ENCODE peak calls at places on chromosomes 6 and 20, in four cellular contexts. One of them, this sample, is unnamed. For H3K9me3, the result is how much of the 10 kb centered on the place peaks cover.

GRCh38 chr20:61514018-61514755 is 262.1 kb downstream of the CDH4 start:
- DNase-seq in CD4-positive, alpha-beta memory T cell: no peak
- DNase-seq in uterus: no peak
- DNase-seq in SK-N-MC: no peak
- DNase-seq in this sample: no peak

GRCh38 chr6:12890171-12890790 is 173.7 kb downstream of the PHACTR1 start:
- DNase-seq in SK-N-MC: no peak
- DNase-seq in uterus: no peak
- DNase-seq in CD4-positive, alpha-beta memory T cell: no peak
- DNase-seq in this sample: no peak

GRCh38 chr20:21633829-21634228 is 71.6 kb upstream of the PAX1 start:
- DNase-seq in uterus: no peak
- DNase-seq in CD4-positive, alpha-beta memory T cell: no peak
- DNase-seq in SK-N-MC: no peak
- DNase-seq in this sample: no peak

GRCh38 chr20:63628246-63628975 is 1.5 kb upstream of the GMEB2 start:
- DNase-seq in SK-N-MC: peak
- DNase-seq in uterus: peak
- DNase-seq in CD4-positive, alpha-beta memory T cell: peak
- DNase-seq in this sample: no peak

GRCh38 chr20:22904905-22905304 is 130.2 kb upstream of the SSTR4 start:
- DNase-seq in CD4-positive, alpha-beta memory T cell: no peak
- DNase-seq in SK-N-MC: no peak
- DNase-seq in uterus: no peak
- DNase-seq in this sample: no peak

GRCh38 chr20:34709044-34709835 is 5.1 kb downstream of the TP53INP2 start:
- DNase-seq in uterus: peak
- DNase-seq in SK-N-MC: no peak
- DNase-seq in CD4-positive, alpha-beta memory T cell: peak
- DNase-seq in this sample: peak

GRCh38 chr20:50330504-50331313 is 140.1 kb downstream of the CEBPB start:
- DNase-seq in SK-N-MC: no peak
- DNase-seq in uterus: no peak
- DNase-seq in CD4-positive, alpha-beta memory T cell: no peak
- DNase-seq in this sample: no peak

GRCh38 chr6:150676339-150676738 is 76.7 kb downstream of the PLEKHG1 start:
- DNase-seq in CD4-positive, alpha-beta memory T cell: no peak
- DNase-seq in uterus: no peak
- DNase-seq in SK-N-MC: no peak
- DNase-seq in this sample: no peak

GRCh38 chr6:99905209-99906106 is 88.6 kb downstream of the MCHR2 start:
- DNase-seq in uterus: no peak
- DNase-seq in CD4-positive, alpha-beta memory T cell: peak
- DNase-seq in SK-N-MC: peak
- DNase-seq in this sample: no peak

GRCh38 chr6:14871196-14871595 is 374.7 kb upstream of the JARID2 start:
- DNase-seq in CD4-positive, alpha-beta memory T cell: no peak
- DNase-seq in SK-N-MC: no peak
- DNase-seq in uterus: no peak
- DNase-seq in this sample: no peak

GRCh38 chr20:62178316-62179161 is 4.3 kb upstream of the MTG2 start:
- DNase-seq in CD4-positive, alpha-beta memory T cell: no peak
- DNase-seq in SK-N-MC: no peak
- DNase-seq in uterus: no peak
- DNase-seq in this sample: no peak

GRCh38 chr6:132399376-132400074 is 1.8 kb downstream of the MOXD1 start:
- DNase-seq in uterus: no peak
- DNase-seq in SK-N-MC: no peak
- DNase-seq in CD4-positive, alpha-beta memory T cell: no peak
- DNase-seq in this sample: no peak

GRCh38 chr6:61555993-61556392 is 730.0 kb downstream of the KHDRBS2 start:
- DNase-seq in CD4-positive, alpha-beta memory T cell: no peak
- DNase-seq in uterus: no peak
- DNase-seq in SK-N-MC: no peak
- DNase-seq in this sample: no peak
- H3K9me3 ChIP-seq in CD4-positive, alpha-beta memory T cell: under half
- H3K9me3 ChIP-seq in uterus: under half
- H3K9me3 ChIP-seq in SK-N-MC: under half
- H3K9me3 ChIP-seq in this sample: under half

GRCh38 chr20:7210910-7211309 is 443.4 kb downstream of the BMP2 start:
- DNase-seq in uterus: no peak
- DNase-seq in SK-N-MC: no peak
- DNase-seq in CD4-positive, alpha-beta memory T cell: no peak
- DNase-seq in this sample: no peak

DNA sequence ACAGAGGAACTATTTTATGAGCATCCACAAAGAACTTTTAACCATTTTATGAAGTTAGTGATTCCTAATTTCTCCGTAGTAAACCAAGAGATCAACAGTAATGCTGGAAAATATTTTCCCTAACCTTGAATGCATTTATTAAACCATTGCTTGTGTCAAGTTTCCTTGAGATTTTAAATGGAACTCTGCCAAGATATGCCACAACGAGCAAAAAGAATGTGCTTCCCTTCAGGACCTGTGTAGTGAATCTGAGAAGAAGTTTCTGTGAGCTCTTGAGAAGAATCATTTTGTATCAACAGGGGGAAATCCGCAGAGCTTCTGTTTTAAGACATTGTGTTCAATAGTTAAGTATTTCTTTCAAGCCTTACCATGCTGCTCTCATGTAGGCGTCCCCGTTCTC is 439.7 kb downstream of the BMP2 start:
- DNase-seq in SK-N-MC: no peak
- DNase-seq in uterus: no peak
- DNase-seq in CD4-positive, alpha-beta memory T cell: no peak
- DNase-seq in this sample: no peak
- H3K9me3 ChIP-seq in SK-N-MC: under half
- H3K9me3 ChIP-seq in uterus: under half
- H3K9me3 ChIP-seq in CD4-positive, alpha-beta memory T cell: under half
- H3K9me3 ChIP-seq in this sample: under half

GRCh38 chr6:43736844-43737243 is 33.2 kb upstream of the VEGFA start:
- DNase-seq in CD4-positive, alpha-beta memory T cell: no peak
- DNase-seq in SK-N-MC: no peak
- DNase-seq in uterus: no peak
- DNase-seq in this sample: no peak
- H3K9me3 ChIP-seq in CD4-positive, alpha-beta memory T cell: under half
- H3K9me3 ChIP-seq in SK-N-MC: under half
- H3K9me3 ChIP-seq in uterus: under half
- H3K9me3 ChIP-seq in this sample: under half

DNA sequence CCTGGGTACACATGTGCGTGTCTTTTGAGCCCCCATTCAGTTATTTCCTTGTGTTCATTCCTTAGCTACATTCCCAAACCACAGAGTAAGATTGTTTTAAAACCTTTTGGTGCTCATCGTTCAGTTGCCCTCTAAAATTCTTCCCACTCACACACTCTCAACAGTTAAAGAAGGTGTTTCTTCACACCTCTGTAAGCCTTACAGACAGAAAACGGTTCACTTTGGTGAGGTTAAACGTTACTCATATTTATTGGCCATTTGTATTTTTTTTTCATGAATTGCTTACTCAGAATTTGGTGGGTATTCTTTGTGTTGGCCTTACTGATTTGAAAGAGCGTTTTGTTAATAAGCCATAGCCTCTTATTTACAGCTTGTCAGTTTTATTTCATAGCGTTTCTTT is 97.7 kb downstream of the CDYL start:
- DNase-seq in CD4-positive, alpha-beta memory T cell: no peak
- DNase-seq in uterus: no peak
- DNase-seq in SK-N-MC: no peak
- DNase-seq in this sample: no peak
- H3K9me3 ChIP-seq in CD4-positive, alpha-beta memory T cell: under half
- H3K9me3 ChIP-seq in uterus: under half
- H3K9me3 ChIP-seq in SK-N-MC: under half
- H3K9me3 ChIP-seq in this sample: under half

DNA sequence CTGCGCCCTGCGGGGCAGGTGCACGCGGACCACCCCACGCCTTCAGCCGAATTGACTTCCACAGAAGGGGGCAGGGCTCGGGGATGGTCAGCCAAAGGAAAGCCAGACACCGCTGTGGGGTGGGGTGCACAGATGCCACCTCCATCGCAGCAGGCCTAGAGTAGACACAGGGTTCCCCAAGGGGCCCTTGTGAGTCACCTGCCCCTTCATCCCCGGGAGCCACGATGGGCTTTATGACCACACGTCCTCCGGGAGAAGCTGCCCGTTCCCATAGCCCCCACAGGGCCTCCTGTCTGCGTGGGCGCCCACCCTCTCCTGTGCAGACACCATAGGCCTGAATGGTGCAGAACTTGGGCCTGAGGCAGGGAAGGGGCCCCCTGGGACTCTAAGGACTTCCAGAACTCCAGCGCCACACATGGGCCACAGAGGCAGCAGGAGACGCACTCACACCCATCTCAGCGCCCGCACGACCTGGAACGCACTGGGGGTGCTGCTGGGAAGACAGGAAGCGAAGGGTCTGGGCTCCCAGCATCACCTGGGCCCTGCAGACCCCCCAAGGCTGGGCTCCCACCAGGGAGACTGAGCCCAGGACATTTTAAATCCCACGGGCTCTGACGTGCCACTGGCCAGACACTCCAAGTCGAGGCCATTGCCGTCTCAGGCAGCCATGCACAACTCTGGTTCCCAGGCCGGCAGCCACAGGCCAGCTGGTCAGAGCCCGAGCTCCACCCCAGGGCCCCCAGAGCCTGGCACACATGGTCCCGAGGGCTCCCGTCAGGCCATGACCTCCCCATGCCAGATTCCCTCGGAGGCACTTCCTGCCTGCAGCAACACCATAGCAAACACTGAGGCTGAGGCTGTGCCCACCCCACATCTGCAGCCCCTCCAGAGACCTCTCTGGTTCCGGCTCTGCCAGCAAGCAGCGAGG is 134.2 kb downstream of the DLL1 start:
- DNase-seq in uterus: no peak
- DNase-seq in SK-N-MC: no peak
- DNase-seq in CD4-positive, alpha-beta memory T cell: no peak
- DNase-seq in this sample: no peak
- H3K9me3 ChIP-seq in uterus: under half
- H3K9me3 ChIP-seq in SK-N-MC: under half
- H3K9me3 ChIP-seq in CD4-positive, alpha-beta memory T cell: under half
- H3K9me3 ChIP-seq in this sample: under half

DNA sequence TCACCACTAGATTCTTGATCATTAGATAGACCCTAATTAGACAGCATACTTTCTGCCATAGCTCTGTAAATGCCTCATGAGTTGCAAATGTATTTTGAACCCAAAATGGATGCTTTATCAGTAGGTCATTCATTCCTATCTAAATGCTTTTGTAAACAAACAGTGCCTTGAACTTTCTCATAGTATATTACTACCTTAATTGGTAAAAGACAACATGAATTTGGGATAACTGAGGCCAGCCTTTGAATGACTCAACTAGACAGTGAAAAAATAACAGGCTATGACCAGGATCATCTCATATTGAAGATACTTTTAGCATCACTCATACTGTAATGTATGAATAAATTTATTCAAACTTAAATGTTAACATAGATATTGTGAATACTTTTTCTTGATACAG is 37.0 kb upstream of the PRL start:
- DNase-seq in SK-N-MC: no peak
- DNase-seq in uterus: no peak
- DNase-seq in CD4-positive, alpha-beta memory T cell: no peak
- DNase-seq in this sample: no peak
- H3K9me3 ChIP-seq in SK-N-MC: under half
- H3K9me3 ChIP-seq in uterus: under half
- H3K9me3 ChIP-seq in CD4-positive, alpha-beta memory T cell: under half
- H3K9me3 ChIP-seq in this sample: under half

GRCh38 chr6:159334068-159334467 is 164.9 kb downstream of the FNDC1 start:
- DNase-seq in uterus: no peak
- DNase-seq in CD4-positive, alpha-beta memory T cell: no peak
- DNase-seq in SK-N-MC: no peak
- DNase-seq in this sample: no peak
- H3K9me3 ChIP-seq in uterus: under half
- H3K9me3 ChIP-seq in CD4-positive, alpha-beta memory T cell: under half
- H3K9me3 ChIP-seq in SK-N-MC: under half
- H3K9me3 ChIP-seq in this sample: under half